ENCODE peak calls at places on chromosomes 12 and 14, in five cellular contexts. N is heart right ventricle, H is body of pancreas, Y is fibroblast of lung, P is endodermal cell. Z is an unnamed sample.

GRCh38 chr12:85951823-85952222 is 77.7 kb downstream of the NTS start:
- DNase-seq in N (no peak), H (no peak), Y (peak), P (no peak), Z (no peak)

GRCh38 chr12:55717397-55718007 is 1.7 kb downstream of the BLOC1S1 start:
- DNase-seq in N (no peak), H (no peak), Y (peak), P (no peak), Z (no peak)

GRCh38 chr12:27667540-27667939 is 28.7 kb upstream of the REP15 start:
- DNase-seq in N (no peak), H (no peak), Y (peak), P (no peak), Z (peak)

GRCh38 chr12:481422-481821 is 21.7 kb downstream of the B4GALNT3 start:
- DNase-seq in N (peak), H (no peak), Y (peak), P (peak), Z (peak)

GRCh38 chr12:117125275-117125613 is 26.0 kb upstream of the TESC start:
- DNase-seq in N (no peak), H (no peak), Y (no peak), P (no peak), Z (no peak)

GRCh38 chr12:47813491-47814196 is 6.1 kb downstream of the HDAC7 start:
- DNase-seq in N (peak), H (peak), Y (no peak), P (no peak), Z (no peak)

GRCh38 chr14:103111297-103111981 is 11.8 kb upstream of the TNFAIP2 start:
- DNase-seq in N (no peak), H (peak), Y (no peak), P (no peak), Z (no peak)

GRCh38 chr12:53239643-53240258 is 7.7 kb upstream of the RARG start:
- DNase-seq in N (no peak), H (no peak), Y (no peak), P (no peak), Z (no peak)

GRCh38 chr14:41280745-41281144 is 325.9 kb upstream of the LRFN5 start:
- DNase-seq in N (no peak), H (no peak), Y (peak), P (no peak), Z (no peak)

GRCh38 chr12:86186449-86186848 is 69.7 kb downstream of the MGAT4C start:
- DNase-seq in N (no peak), H (no peak), Y (no peak), P (no peak), Z (no peak)

GRCh38 chr14:58401587-58401986 is 5.9 kb downstream of the TOMM20L start:
- DNase-seq in N (no peak), H (no peak), Y (no peak), P (no peak), Z (no peak)

GRCh38 chr14:88002421-88002820 is 2.5 kb upstream of the GPR65 start:
- DNase-seq in N (no peak), H (peak), Y (no peak), P (no peak), Z (no peak)

GRCh38 chr14:100440207-100440631 is 117.1 kb downstream of the SLC25A47 start:
- DNase-seq in N (peak), H (peak), Y (peak), P (peak), Z (peak)

GRCh38 chr12:38956337-38956736 is 50.9 kb upstream of the CPNE8 start:
- DNase-seq in N (no peak), H (no peak), Y (no peak), P (no peak), Z (no peak)

GRCh38 chr14:100802766-100803693 is 22.9 kb upstream of the MEG3 start:
- DNase-seq in N (no peak), H (no peak), Y (no peak), P (no peak), Z (no peak)

GRCh38 chr14:79162833-79163232 is 992.7 kb downstream of the NRXN3 start:
- DNase-seq in N (no peak), H (no peak), Y (no peak), P (no peak), Z (no peak)

GRCh38 chr12:130431176-130431575 is 93.5 kb downstream of the PIWIL1 start:
- DNase-seq in N (no peak), H (no peak), Y (no peak), P (no peak), Z (no peak)

GRCh38 chr14:64706552-64707193 is 2.4 kb downstream of the PLEKHG3 start:
- DNase-seq in N (peak), H (no peak), Y (no peak), P (peak), Z (no peak)

GRCh38 chr12:52217223-52217622 is 15.8 kb upstream of the KRT7 start:
- DNase-seq in N (peak), H (peak), Y (no peak), P (peak), Z (no peak)

GRCh38 chr12:109947511-109947910 is 47.4 kb downstream of the TCHP start:
- DNase-seq in N (no peak), H (no peak), Y (peak), P (no peak), Z (no peak)

GRCh38 chr12:93461503-93461902 is 5.8 kb upstream of the MRPL42 start:
- DNase-seq in N (no peak), H (no peak), Y (no peak), P (no peak), Z (no peak)

GRCh38 chr12:121033625-121034349 is 5.3 kb downstream of the OASL start:
- DNase-seq in N (no peak), H (peak), Y (peak), P (no peak), Z (peak)

GRCh38 chr14:24291446-24292117 is 8.0 kb downstream of the DHRS1 start:
- DNase-seq in N (no peak), H (no peak), Y (no peak), P (no peak), Z (no peak)

GRCh38 chr14:99201351-99202073 is 70.5 kb downstream of the BCL11B start:
- DNase-seq in N (no peak), H (no peak), Y (no peak), P (peak), Z (no peak)

GRCh38 chr12:94872671-94873367 is 130.7 kb downstream of the NDUFA12 start:
- DNase-seq in N (no peak), H (no peak), Y (no peak), P (peak), Z (no peak)
- H3K4me3 ChIP-seq in N (peak), H (no peak), Y (no peak), P (no peak), Z (peak)

GRCh38 chr12:6871052-6871957 is 1.8 kb downstream of the SPSB2 start:
- DNase-seq in N (no peak), H (no peak), Y (no peak), P (peak), Z (no peak)
- H3K4me3 ChIP-seq in N (peak), H (no peak), Y (peak), P (peak), Z (peak)

GRCh38 chr14:54627718-54628345 is 60.9 kb downstream of the SAMD4A start:
- DNase-seq in N (peak), H (peak), Y (peak), P (no peak), Z (no peak)
- H3K4me3 ChIP-seq in N (peak), H (no peak), Y (peak), P (no peak), Z (peak)

DNA sequence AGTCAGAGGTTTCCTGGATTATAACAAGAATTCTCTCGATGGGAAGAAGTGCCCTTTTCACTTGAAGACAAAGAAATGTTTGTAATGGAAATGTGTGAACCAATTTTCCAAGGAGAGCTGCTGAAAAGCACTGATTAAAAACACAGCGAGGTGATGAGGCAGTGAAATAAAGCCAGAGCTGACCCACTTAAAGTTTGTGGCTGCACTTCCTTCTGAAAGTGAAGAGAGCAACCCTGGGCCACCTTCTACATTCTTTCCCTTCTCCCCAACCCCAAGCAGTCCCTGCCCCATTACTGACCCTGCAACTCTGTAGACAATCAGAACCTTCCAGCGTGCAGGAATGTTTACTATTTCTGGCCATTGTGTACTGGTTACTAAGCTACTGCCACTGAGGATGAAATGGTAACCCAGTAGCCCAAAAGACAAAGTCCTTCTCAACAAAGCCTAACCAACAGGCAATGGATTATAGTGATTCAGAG is 174.0 kb downstream of the TTC7B start:
- DNase-seq in N (no peak), H (no peak), Y (no peak), P (peak), Z (no peak)
- H3K4me3 ChIP-seq in N (no peak), H (no peak), Y (no peak), P (no peak), Z (no peak)

DNA sequence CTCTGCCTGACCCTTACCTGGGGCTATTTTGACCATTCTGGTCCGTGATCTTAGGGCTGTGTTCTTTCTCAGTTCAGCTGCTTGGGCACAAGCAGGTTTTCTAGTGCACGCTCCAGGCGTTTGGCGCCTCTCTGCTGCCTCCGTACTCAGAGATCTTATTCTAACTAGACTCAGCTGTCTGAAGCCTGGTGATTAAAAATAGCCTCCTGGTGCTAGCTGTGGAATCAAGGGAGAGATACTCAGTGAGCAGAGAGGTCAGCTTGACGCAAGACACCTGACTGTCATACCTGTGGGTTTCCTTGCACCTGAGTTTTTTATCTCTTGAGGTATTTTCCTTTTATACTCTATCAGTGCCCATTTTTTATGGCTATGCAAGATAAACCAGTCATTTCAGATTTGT is 144.8 kb downstream of the ETV6 start:
- DNase-seq in N (peak), H (no peak), Y (no peak), P (no peak), Z (no peak)
- H3K4me3 ChIP-seq in N (peak), H (no peak), Y (no peak), P (no peak), Z (no peak)